ENCODE peak calls at places on chromosomes 5 and 9, in eight cellular contexts. C is head of caudate nucleus, H is upper lobe of right lung, U is RWPE1, X is GM10248, R is NCI-H82, W is GM04504, F is H1. S is an unnamed sample.

GRCh38 chr9:71895122-71895521 is 15.9 kb downstream of the ABHD17B start:
- DNase-seq in C (no peak), H (no peak), U (peak; percentile 39), X (no peak), R (no peak), W (no peak), F (no peak), S (no peak)

GRCh38 chr5:116473706-116474105 is 100.9 kb downstream of the SEMA6A start:
- DNase-seq in C (no peak), H (no peak), U (no peak), X (no peak), R (no peak), W (no peak), F (no peak), S (no peak)

GRCh38 chr5:36870399-36871040 is 6.0 kb upstream of the NIPBL start:
- DNase-seq in C (no peak), H (no peak), U (peak; percentile 69), X (peak; percentile 64), R (peak; percentile 89), W (no peak), F (no peak), S (peak; percentile 68)

GRCh38 chr9:27192291-27192960 is 83.4 kb downstream of the TEK start:
- DNase-seq in C (no peak), H (no peak), U (no peak), X (no peak), R (no peak), W (no peak), F (no peak), S (no peak)

GRCh38 chr9:129627556-129628492 is 1.9 kb downstream of the NTMT1 start:
- DNase-seq in C (no peak), H (no peak), U (no peak), X (no peak), R (peak; percentile 46), W (no peak), F (no peak), S (no peak)

GRCh38 chr5:178333821-178334481 is 101.3 kb upstream of the PHYKPL start:
- DNase-seq in C (no peak), H (peak; percentile 80), U (no peak), X (no peak), R (no peak), W (no peak), F (no peak), S (no peak)

GRCh38 chr5:32707394-32707997 is 3.6 kb upstream of the NPR3 start:
- DNase-seq in C (no peak), H (no peak), U (peak; percentile 45), X (peak; percentile 25), R (peak; percentile 19), W (no peak), F (no peak), S (no peak)

GRCh38 chr5:29016067-29016466 is 1977.7 kb upstream of the CDH9 start:
- DNase-seq in C (no peak), H (no peak), U (no peak), X (no peak), R (no peak), W (no peak), F (no peak), S (no peak)

GRCh38 chr9:124222918-124223720 is 34.6 kb upstream of the NEK6 start:
- DNase-seq in C (peak; percentile 71), H (peak; percentile 89), U (peak; percentile 45), X (no peak), R (no peak), W (no peak), F (no peak), S (no peak)

GRCh38 chr5:42811591-42812392 is at the start of gene SELENOP:
- DNase-seq in C (peak; percentile 79), H (no peak), U (no peak), X (no peak), R (no peak), W (no peak), F (no peak), S (no peak)

GRCh38 chr5:72507360-72508238 is at the start of gene ZNF366:
- DNase-seq in C (no peak), H (no peak), U (no peak), X (no peak), R (no peak), W (no peak), F (no peak), S (no peak)

GRCh38 chr5:179923422-179923821 is 15.7 kb upstream of the TBC1D9B start:
- DNase-seq in C (no peak), H (no peak), U (no peak), X (no peak), R (no peak), W (no peak), F (no peak), S (peak; percentile 33)

GRCh38 chr5:53456366-53456765 is 24.1 kb upstream of the FST start:
- DNase-seq in C (no peak), H (no peak), U (no peak), X (no peak), R (no peak), W (no peak), F (no peak), S (no peak)

GRCh38 chr9:73229543-73229942 is 77.9 kb downstream of the ANXA1 start:
- DNase-seq in C (no peak), H (no peak), U (no peak), X (no peak), R (no peak), W (no peak), F (no peak), S (no peak)

GRCh38 chr5:24905123-24905522 is 260.3 kb upstream of the CDH10 start:
- DNase-seq in C (no peak), H (no peak), U (no peak), X (no peak), R (no peak), W (peak; percentile 35), F (no peak), S (no peak)

GRCh38 chr9:98850851-98851729 is 43.6 kb downstream of the GALNT12 start:
- DNase-seq in C (no peak), H (no peak), U (no peak), X (no peak), R (peak; percentile 2), W (no peak), F (no peak), S (no peak)

GRCh38 chr9:24293391-24293790 is 252.3 kb downstream of the IZUMO3 start:
- DNase-seq in C (no peak), H (no peak), U (no peak), X (no peak), R (no peak), W (no peak), F (no peak), S (no peak)

GRCh38 chr5:17763301-17763700 is 129.0 kb downstream of the TAF11L14 start:
- DNase-seq in C (no peak), H (no peak), U (no peak), X (no peak), R (peak; percentile 5), W (no peak), F (no peak), S (no peak)

GRCh38 chr9:87375397-87376073 is 122.1 kb upstream of the DAPK1 start:
- DNase-seq in C (no peak), H (no peak), U (peak; percentile 28), X (no peak), R (no peak), W (no peak), F (no peak), S (no peak)

GRCh38 chr5:67414712-67415111 is 218.1 kb upstream of the CD180 start:
- DNase-seq in C (no peak), H (no peak), U (no peak), X (no peak), R (no peak), W (peak; percentile 8), F (no peak), S (no peak)

GRCh38 chr5:125483609-125484008 is 737.2 kb upstream of the ZNF608 start:
- DNase-seq in C (no peak), H (no peak), U (no peak), X (no peak), R (peak; percentile 3), W (no peak), F (no peak), S (no peak)

GRCh38 chr9:27425827-27426716 is 98.0 kb upstream of the IFNK start:
- DNase-seq in C (peak; percentile 35), H (no peak), U (no peak), X (no peak), R (no peak), W (no peak), F (no peak), S (no peak)

GRCh38 chr5:72248352-72249032 is 71.5 kb downstream of the MRPS27 start:
- DNase-seq in C (peak; percentile 67), H (no peak), U (peak; percentile 86), X (no peak), R (no peak), W (peak; percentile 85), F (no peak), S (no peak)

GRCh38 chr5:94793113-94793815 is 174.8 kb downstream of the SLF1 start:
- DNase-seq in C (no peak), H (no peak), U (no peak), X (peak; percentile 83), R (peak; percentile 22), W (peak; percentile 24), F (no peak), S (peak; percentile 2)

GRCh38 chr5:138929571-138929955 is 54.4 kb upstream of the LRRTM2 start:
- DNase-seq in C (no peak), H (no peak), U (no peak), X (no peak), R (no peak), W (no peak), F (no peak), S (no peak)

S was measured in naive B cell.